ENCODE peak calls at places on chromosomes 1 and 21, in ten cellular contexts. G is right atrium auricular region; O is kidney; K is left ventricle myocardium inferior; A is colonic mucosa; C is BE2C; V is AG09309; Q is CD8-positive, alpha-beta T cell; N is glutamatergic neuron; J is foreskin fibroblast. Y is an unnamed sample.
A peak's percentile ranks its signal among the peaks of the same experiment; 100 is the strongest.

GRCh38 chr1:110962892-110963665 is 643 bp downstream of the LRIF1 start:
- DNase-seq in G (peak; percentile 63), O (peak; percentile 85), K (peak; percentile 48), A (peak; percentile 54), C (peak; percentile 45), V (peak; percentile 81), Q (peak; percentile 45), N (peak; percentile 72), J (peak; percentile 71), Y (peak; percentile 67)

GRCh38 chr1:222009105-222009730 is 267.3 kb upstream of the DUSP10 start:
- DNase-seq in G (no peak), O (no peak), K (no peak), A (no peak), C (no peak), V (no peak), Q (peak; percentile 9), N (no peak), J (no peak), Y (no peak)

GRCh38 chr21:15549671-15550070 is 180.1 kb upstream of the USP25 start:
- DNase-seq in G (no peak), O (no peak), K (no peak), A (no peak), C (no peak), V (no peak), Q (no peak), N (no peak), J (no peak), Y (no peak)

GRCh38 chr1:193533883-193534282 is 347.5 kb upstream of the B3GALT2 start:
- DNase-seq in G (no peak), O (no peak), K (no peak), A (no peak), C (no peak), V (no peak), Q (no peak), N (no peak), J (no peak), Y (no peak)

GRCh38 chr1:207025144-207025880 is 7.2 kb downstream of the C1orf116 start:
- DNase-seq in G (no peak), O (no peak), K (peak; percentile 24), A (no peak), C (no peak), V (no peak), Q (no peak), N (no peak), J (peak; percentile 67), Y (no peak)

GRCh38 chr1:48572632-48573258 is 100.7 kb upstream of the SPATA6 start:
- DNase-seq in G (peak; percentile 61), O (peak; percentile 74), K (peak; percentile 25), A (peak; percentile 17), C (peak; percentile 76), V (peak; percentile 2), Q (no peak), N (peak; percentile 89), J (peak; percentile 10), Y (no peak)

GRCh38 chr1:25770541-25771245 is 29.3 kb upstream of the SELENON start:
- DNase-seq in G (no peak), O (peak; percentile 94), K (no peak), A (no peak), C (no peak), V (no peak), Q (no peak), N (no peak), J (no peak), Y (no peak)

GRCh38 chr1:61757945-61758344 is 15.7 kb downstream of the PATJ start:
- DNase-seq in G (no peak), O (no peak), K (no peak), A (no peak), C (no peak), V (peak; percentile 75), Q (no peak), N (no peak), J (peak; percentile 8), Y (peak; percentile 32)

GRCh38 chr1:47238935-47239640 is 7.1 kb upstream of the TAL1 start:
- DNase-seq in G (peak; percentile 21), O (no peak), K (no peak), A (no peak), C (no peak), V (no peak), Q (no peak), N (no peak), J (no peak), Y (no peak)

GRCh38 chr1:169809370-169810095 is 14.8 kb upstream of the METTL18 start:
- DNase-seq in G (no peak), O (no peak), K (no peak), A (no peak), C (peak; percentile 20), V (peak; percentile 13), Q (no peak), N (no peak), J (peak; percentile 16), Y (peak; percentile 4)

GRCh38 chr1:3850857-3851256 is 6.2 kb downstream of the CEP104 start:
- DNase-seq in G (no peak), O (peak; percentile 43), K (no peak), A (no peak), C (no peak), V (no peak), Q (no peak), N (no peak), J (no peak), Y (no peak)

GRCh38 chr1:234683856-234684632 is 74.1 kb upstream of the IRF2BP2 start:
- DNase-seq in G (peak; percentile 87), O (no peak), K (peak; percentile 60), A (peak; percentile 60), C (no peak), V (no peak), Q (no peak), N (no peak), J (peak; percentile 83), Y (peak; percentile 57)

GRCh38 chr1:96370752-96371151 is 350.8 kb upstream of the PTBP2 start:
- DNase-seq in G (no peak), O (no peak), K (no peak), A (no peak), C (no peak), V (peak; percentile 67), Q (no peak), N (no peak), J (peak; percentile 89), Y (peak; percentile 68)

GRCh38 chr1:244653439-244654283 is 735 bp downstream of the DESI2 start:
- DNase-seq in G (no peak), O (peak; percentile 84), K (no peak), A (peak; percentile 33), C (no peak), V (no peak), Q (no peak), N (no peak), J (no peak), Y (no peak)
- TF ChIP-seq CTCF in G (no peak), O (no peak), K (no peak), A (peak; percentile 6), C (no peak), V (no peak), Q (no peak), N (no peak), J (no peak), Y (no peak)

GRCh38 chr1:180213401-180214177 is 16.5 kb upstream of the LHX4 start:
- DNase-seq in G (no peak), O (no peak), K (no peak), A (no peak), C (no peak), V (no peak), Q (no peak), N (no peak), J (no peak), Y (no peak)
- TF ChIP-seq CTCF in G (no peak), O (no peak), K (no peak), A (no peak), C (no peak), V (peak; percentile 13), Q (no peak), N (no peak), J (no peak), Y (no peak)

DNA sequence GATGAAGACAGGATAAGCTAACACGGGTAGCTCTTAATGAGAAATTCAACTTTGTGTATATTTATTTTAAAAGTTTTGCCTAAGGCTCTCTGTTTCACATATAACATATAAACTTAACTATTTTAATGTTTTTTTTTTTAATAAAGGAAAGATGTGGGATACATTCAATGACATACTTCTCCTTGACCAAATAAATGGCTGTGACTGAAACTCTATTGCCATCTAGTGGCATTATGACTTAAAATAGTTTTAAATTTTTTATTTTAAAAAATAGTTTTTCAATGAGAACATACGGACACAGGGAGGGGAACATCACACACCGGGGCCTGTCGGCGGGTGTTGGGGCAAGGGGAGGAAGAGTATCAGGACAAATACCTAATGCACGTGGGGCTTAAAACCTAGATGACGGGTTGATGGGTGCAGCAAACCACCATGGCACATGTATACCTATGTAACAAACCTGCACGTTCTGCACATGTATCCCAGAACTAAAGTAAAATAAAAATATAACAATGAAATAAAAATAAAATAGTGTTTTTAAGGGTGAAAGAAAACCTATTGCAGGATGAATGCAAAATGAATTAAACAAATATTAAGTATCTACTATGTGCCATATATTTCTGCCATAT is 83.4 kb downstream of the LYST start:
- DNase-seq in G (no peak), O (no peak), K (no peak), A (no peak), C (no peak), V (peak; percentile 27), Q (no peak), N (no peak), J (peak; percentile 16), Y (peak; percentile 18)
- TF ChIP-seq CTCF in G (no peak), O (peak; percentile 35), K (peak; percentile 65), A (peak; percentile 25), C (peak; percentile 53), V (peak; percentile 30), Q (peak; percentile 63), N (peak; percentile 46), J (peak; percentile 23), Y (peak; percentile 41)

GRCh38 chr1:155392898-155393411 is 72.3 kb downstream of the RUSC1 start:
- DNase-seq in G (peak; percentile 60), O (no peak), K (no peak), A (no peak), C (no peak), V (no peak), Q (no peak), N (no peak), J (no peak), Y (no peak)
- TF ChIP-seq CTCF in G (no peak), O (no peak), K (no peak), A (no peak), C (no peak), V (no peak), Q (no peak), N (no peak), J (no peak), Y (no peak)

DNA sequence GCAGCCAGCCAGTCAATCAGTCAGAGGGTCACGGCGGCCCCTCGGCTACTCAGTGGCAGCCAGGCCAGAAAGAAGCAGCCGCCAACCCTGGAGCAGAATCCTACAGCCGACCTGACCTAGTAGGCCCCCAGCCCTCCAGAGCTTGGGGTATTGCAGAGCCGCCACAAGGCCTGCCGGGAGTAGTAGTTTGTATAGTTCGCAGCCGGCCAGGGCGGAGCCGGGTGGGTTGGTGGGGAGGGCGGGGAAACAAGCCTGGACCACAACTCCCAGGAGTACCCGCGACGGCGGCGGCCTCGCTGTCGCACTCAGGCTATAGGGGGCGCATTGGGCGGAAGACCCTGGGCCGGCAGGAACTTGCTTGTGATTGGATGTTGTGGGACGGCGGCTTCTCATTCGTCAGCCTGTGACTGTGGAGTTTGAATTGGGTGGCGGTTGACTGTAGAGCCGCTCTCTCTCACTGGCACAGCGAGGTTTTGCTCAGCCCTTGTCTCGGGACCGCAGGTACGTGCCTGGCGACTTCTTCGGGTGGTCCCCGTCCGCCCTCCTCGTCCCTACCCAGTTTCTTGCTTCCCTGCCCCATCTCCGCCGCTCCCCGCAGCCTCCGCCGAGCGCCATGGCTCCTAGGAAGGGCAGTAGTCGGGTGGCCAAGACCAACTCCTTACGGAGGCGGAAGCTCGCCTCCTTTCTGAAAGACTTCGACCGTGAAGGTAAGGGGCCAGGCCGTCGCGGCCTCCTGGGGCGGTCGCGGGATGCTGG is at the start of gene CDCA8:
- DNase-seq in G (peak; percentile 99), O (peak; percentile 99), K (peak; percentile 98), A (peak; percentile 99), C (peak; percentile 95), V (peak; percentile 88), Q (peak; percentile 99), N (peak; percentile 99), J (peak; percentile 98), Y (peak; percentile 93)
- TF ChIP-seq CTCF in G (peak; percentile 14), O (peak; percentile 67), K (peak; percentile 71), A (peak; percentile 54), C (peak; percentile 48), V (peak; percentile 72), Q (peak; percentile 42), N (peak; percentile 73), J (peak; percentile 57), Y (peak; percentile 79)